ENCODE peak calls at places on chromosome 5, in seven cellular contexts. L is A549, E is thyroid gland, X is tibial nerve, O is tibial artery, F is right atrium auricular region, K is PC-3. I is an unnamed sample.
A peak's percentile ranks its signal among the peaks of the same experiment; 100 is the strongest.

GRCh38 chr5:123164019-123164418 is 75.0 kb downstream of the PRDM6 start:
- DNase-seq in X (no peak), L (no peak), F (no peak), O (no peak), E (no peak), K (no peak), I (no peak)

GRCh38 chr5:149399775-149400174 is 20.7 kb upstream of the IL17B start:
- DNase-seq in X (no peak), O (no peak), K (no peak), F (no peak), E (no peak), L (no peak), I (no peak)

GRCh38 chr5:132198571-132198970 is 29.1 kb downstream of the P4HA2 start:
- DNase-seq in X (no peak), F (no peak), O (no peak), L (no peak), K (no peak), E (no peak), I (no peak)

GRCh38 chr5:134614461-134615085 is 18.1 kb downstream of the SAR1B start:
- DNase-seq in L (no peak), E (no peak), K (no peak), O (no peak), X (no peak), F (no peak), I (no peak)

GRCh38 chr5:82176115-82176514 is 102.0 kb downstream of the RPS23 start:
- DNase-seq in O (no peak), L (no peak), F (no peak), K (peak; percentile 34), X (no peak), E (no peak), I (no peak)

GRCh38 chr5:150451594-150451993 is 2.1 kb upstream of the RPS14 start:
- DNase-seq in O (no peak), F (no peak), E (no peak), L (no peak), X (no peak), K (no peak), I (no peak)

GRCh38 chr5:180803181-180804128 is 849 bp upstream of the MGAT1 start:
- DNase-seq in X (no peak), O (peak; percentile 84), K (no peak), E (peak; percentile 39), F (peak; percentile 72), L (no peak), I (peak; percentile 92)

GRCh38 chr5:175711031-175711430 is 53.2 kb downstream of the HRH2 start:
- DNase-seq in L (no peak), O (no peak), K (no peak), X (no peak), E (no peak), F (no peak), I (no peak)

GRCh38 chr5:151076616-151077015 is 4.2 kb downstream of the TNIP1 start:
- DNase-seq in O (no peak), L (no peak), K (no peak), E (no peak), X (no peak), F (no peak), I (no peak)

GRCh38 chr5:61330879-61331406 is 1.1 kb upstream of the ZSWIM6 start:
- DNase-seq in E (peak; percentile 86), X (peak; percentile 28), F (no peak), K (peak; percentile 77), L (peak; percentile 70), O (peak; percentile 63), I (peak; percentile 95)

GRCh38 chr5:153896701-153897100 is 142.0 kb downstream of the FAM114A2 start:
- DNase-seq in X (no peak), L (no peak), K (no peak), O (peak; percentile 22), E (no peak), F (no peak), I (no peak)

GRCh38 chr5:6396043-6396442 is 17.7 kb upstream of the MED10 start:
- DNase-seq in L (no peak), O (no peak), X (no peak), E (no peak), F (peak; percentile 30), K (no peak), I (no peak)

GRCh38 chr5:126595486-126596083 is 566 bp upstream of the ALDH7A1 start:
- DNase-seq in L (no peak), E (peak; percentile 14), O (no peak), X (no peak), K (no peak), F (no peak), I (no peak)
- H3K4me3 ChIP-seq in L (peak overlapping the region; percentile 54), E (no peak overlapping the region), O (peak overlapping the region; percentile 66), X (peak overlapping the region; percentile 54), K (peak overlapping the region; percentile 76), F (peak overlapping the region; percentile 68), I (peak overlapping the region; percentile 72)

DNA sequence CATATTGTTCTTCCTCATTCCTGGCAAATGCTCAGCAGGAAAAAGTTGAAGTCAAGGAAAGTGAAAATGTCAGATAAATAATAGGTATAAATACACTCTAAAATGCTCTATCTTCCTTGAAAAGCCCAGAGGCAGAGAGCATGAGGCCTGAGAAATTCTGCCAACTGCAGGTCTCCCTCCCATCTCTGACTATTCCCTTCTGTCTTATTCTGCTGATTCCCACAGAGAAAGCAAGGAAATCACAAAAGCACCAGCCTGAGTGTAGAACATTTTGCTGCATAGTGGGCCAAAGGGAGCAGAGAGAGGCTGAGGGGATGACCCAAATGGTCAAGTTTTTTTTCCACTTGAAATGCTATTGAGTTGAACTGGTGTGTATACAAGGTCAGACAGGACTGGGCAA is 12.4 kb downstream of the MCTP1 start:
- DNase-seq in K (no peak), O (no peak), F (no peak), L (no peak), E (no peak), X (no peak), I (no peak)
- TF ChIP-seq CTCF in K (no peak), O (no peak), F (no peak), L (no peak), E (no peak), X (no peak), I (no peak)

GRCh38 chr5:79240561-79240960 is 4.6 kb downstream of the JMY start:
- DNase-seq in X (no peak), O (no peak), F (no peak), E (no peak), K (no peak), L (no peak), I (no peak)
- H3K27ac ChIP-seq in X (no peak overlapping the region), O (no peak overlapping the region), F (no peak overlapping the region), E (no peak overlapping the region), K (peak overlapping the region; percentile 24), L (no peak overlapping the region), I (no peak overlapping the region)

GRCh38 chr5:158819840-158820620 is 279.7 kb downstream of the EBF1 start:
- DNase-seq in L (no peak), E (no peak), F (no peak), X (no peak), K (peak; percentile 53), O (no peak), I (no peak)
- H3K4me3 ChIP-seq in L (no peak overlapping the region), E (no peak overlapping the region), F (no peak overlapping the region), X (no peak overlapping the region), K (no peak overlapping the region), O (no peak overlapping the region), I (no peak overlapping the region)

GRCh38 chr5:1516615-1517601 is 6.9 kb downstream of the LPCAT1 start:
- DNase-seq in X (peak; percentile 11), K (peak; percentile 87), E (peak; percentile 1), L (peak; percentile 33), F (peak; percentile 57), O (peak; percentile 19), I (peak; percentile 63)

GRCh38 chr5:1515311-1515920 is 8.3 kb downstream of the LPCAT1 start:
- DNase-seq in E (peak; percentile 1), K (no peak), L (no peak), F (peak; percentile 36), X (peak; percentile 10), O (peak; percentile 15), I (peak; percentile 51)

GRCh38 chr5:1514027-1514818 is 9.5 kb downstream of the LPCAT1 start:
- DNase-seq in X (peak; percentile 8), F (peak; percentile 47), E (peak; percentile 1), L (no peak), K (no peak), O (peak; percentile 15), I (peak; percentile 67)

GRCh38 chr5:1517838-1518237 is 5.9 kb downstream of the LPCAT1 start:
- DNase-seq in L (no peak), F (peak; percentile 57), X (peak; percentile 11), E (peak; percentile 1), O (peak; percentile 8), K (no peak), I (peak; percentile 71)

DNA sequence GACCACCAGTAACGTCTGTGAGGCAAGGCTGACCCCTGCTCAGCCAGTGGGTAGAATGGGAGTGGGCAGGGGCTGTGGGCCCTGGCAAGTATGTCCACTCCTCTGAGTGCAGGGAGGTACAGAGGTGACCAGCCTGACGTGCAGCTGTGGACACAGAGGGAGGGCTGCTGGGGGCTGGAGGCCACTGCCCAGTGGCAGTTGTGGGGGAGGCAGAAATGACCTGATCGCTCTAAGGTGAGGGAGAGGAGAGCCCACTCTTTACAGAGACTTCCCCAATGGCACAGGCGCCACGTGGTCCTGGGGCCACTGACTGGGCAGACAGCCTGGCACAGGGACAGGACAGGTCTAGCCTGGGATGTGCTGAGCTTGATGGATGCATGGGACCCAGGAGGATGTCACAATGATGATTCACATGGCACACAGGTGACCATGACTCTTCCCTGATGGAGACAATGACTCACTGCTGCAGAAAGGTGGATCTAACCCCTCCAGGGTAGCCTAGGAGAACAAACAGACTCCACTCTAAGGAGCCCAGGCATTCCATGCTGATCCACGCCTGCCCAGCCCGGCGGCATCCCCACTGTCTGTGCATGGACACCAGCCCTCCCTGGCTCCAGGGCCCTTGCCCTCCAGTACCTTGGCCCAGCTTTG is 7.7 kb downstream of the LPCAT1 start:
- DNase-seq in F (peak; percentile 53), L (peak; percentile 93), X (peak; percentile 10), O (peak; percentile 17), K (peak; percentile 98), E (peak; percentile 1), I (peak; percentile 39)
- TF ChIP-seq CTCF in F (no peak), L (no peak), X (no peak), O (no peak), K (no peak), E (no peak), I (no peak)

GRCh38 chr5:38929838-38930237 is 84.0 kb downstream of the OSMR start:
- DNase-seq in F (no peak), O (no peak), X (no peak), K (no peak), E (no peak), L (no peak), I (no peak)

GRCh38 chr5:38922199-38922598 is 76.4 kb downstream of the OSMR start:
- DNase-seq in F (no peak), K (peak; percentile 73), L (peak; percentile 73), X (peak; percentile 27), E (peak; percentile 52), O (no peak), I (no peak)

GRCh38 chr5:38923661-38924451 is 78.0 kb downstream of the OSMR start:
- DNase-seq in K (no peak), X (no peak), E (no peak), F (no peak), L (no peak), O (no peak), I (no peak)

GRCh38 chr5:38925154-38925925 is 79.5 kb downstream of the OSMR start:
- DNase-seq in L (no peak), K (no peak), X (no peak), E (no peak), F (no peak), O (no peak), I (no peak)

DNA sequence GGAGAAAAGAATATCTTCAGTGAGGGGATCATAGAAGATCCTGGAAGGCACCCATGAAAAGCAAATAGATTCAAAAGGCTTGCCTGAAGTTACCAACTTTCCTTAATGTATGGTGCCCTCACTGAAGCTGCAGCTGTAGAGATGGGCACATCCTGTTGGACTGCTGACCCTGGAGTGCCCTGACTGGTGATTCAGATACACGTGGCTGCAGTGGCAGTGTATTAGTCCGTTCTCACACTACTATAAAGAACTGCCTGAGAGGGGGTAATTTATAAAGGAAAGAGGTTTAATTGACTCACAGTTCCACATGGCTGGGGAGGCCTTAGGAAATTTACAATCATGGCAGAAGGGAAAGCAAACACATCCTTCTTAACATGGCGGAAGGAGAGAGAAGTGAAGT is 80.3 kb downstream of the OSMR start:
- DNase-seq in E (no peak), F (no peak), O (no peak), L (no peak), X (no peak), K (no peak), I (no peak)
- H3K27ac ChIP-seq in E (no peak overlapping the region), F (no peak overlapping the region), O (peak overlapping the region; percentile 75), L (no peak overlapping the region), X (no peak overlapping the region), K (no peak overlapping the region), I (no peak overlapping the region)